ENCODE peak calls at places on chromosomes 5 and 9, in four cellular contexts. F, V, N and R are unnamed samples.

GRCh38 chr9:85158512-85158911 is 489.0 kb downstream of the NTRK2 start:
- DNase-seq in F (no peak), V (no peak), N (no peak), R (no peak)

GRCh38 chr5:174790906-174791305 is 66.5 kb downstream of the MSX2 start:
- DNase-seq in F (no peak), V (no peak), N (no peak), R (no peak)

GRCh38 chr9:115640887-115641286 is 512.7 kb upstream of the PAPPA start:
- DNase-seq in N (no peak), V (no peak), F (no peak), R (no peak)

GRCh38 chr9:120931278-120932085 is 4.9 kb upstream of the TRAF1 start:
- DNase-seq in F (no peak), N (no peak), V (peak; percentile 93), R (peak; percentile 46)

GRCh38 chr5:175123542-175123941 is 320.4 kb downstream of the DRD1 start:
- DNase-seq in F (no peak), V (no peak), N (no peak), R (no peak)

GRCh38 chr9:132404228-132404881 is 2.3 kb downstream of the TTF1 start:
- DNase-seq in N (no peak), F (no peak), V (no peak), R (no peak)

GRCh38 chr9:122536138-122536537 is 9.0 kb upstream of the OR1N1 start:
- DNase-seq in F (no peak), N (no peak), V (no peak), R (no peak)

GRCh38 chr9:138073808-138074207 is 196.2 kb downstream of the CACNA1B start:
- DNase-seq in N (no peak), F (no peak), V (no peak), R (no peak)

GRCh38 chr9:124784503-124784902 is 7.6 kb downstream of the OLFML2A start:
- DNase-seq in N (no peak), F (no peak), V (no peak), R (no peak)

GRCh38 chr9:118336167-118336951 is 632.2 kb downstream of the TLR4 start:
- DNase-seq in V (no peak), N (no peak), F (no peak), R (no peak)

GRCh38 chr9:114452219-114453169 is 52.8 kb downstream of the WHRN start:
- DNase-seq in F (no peak), V (no peak), N (no peak), R (no peak)

GRCh38 chr5:93580387-93581100 is 475 bp downstream of the NR2F1-AS1 start:
- DNase-seq in V (no peak), N (peak; percentile 73), F (no peak), R (no peak)

GRCh38 chr5:98774192-98775046 is 956 bp downstream of the RGMB start:
- DNase-seq in N (peak; percentile 84), F (peak; percentile 71), V (no peak), R (peak; percentile 32)

GRCh38 chr5:181163487-181164075 is 16.2 kb downstream of the OR2V2 start:
- DNase-seq in V (no peak), F (no peak), N (no peak), R (no peak)

GRCh38 chr5:16178745-16179372 is 732 bp downstream of the MARCHF11 start:
- DNase-seq in F (peak; percentile 59), N (no peak), V (no peak), R (peak; percentile 6)
- TF ChIP-seq CTCF in F (no peak), N (no peak), V (no peak), R (no peak)

DNA sequence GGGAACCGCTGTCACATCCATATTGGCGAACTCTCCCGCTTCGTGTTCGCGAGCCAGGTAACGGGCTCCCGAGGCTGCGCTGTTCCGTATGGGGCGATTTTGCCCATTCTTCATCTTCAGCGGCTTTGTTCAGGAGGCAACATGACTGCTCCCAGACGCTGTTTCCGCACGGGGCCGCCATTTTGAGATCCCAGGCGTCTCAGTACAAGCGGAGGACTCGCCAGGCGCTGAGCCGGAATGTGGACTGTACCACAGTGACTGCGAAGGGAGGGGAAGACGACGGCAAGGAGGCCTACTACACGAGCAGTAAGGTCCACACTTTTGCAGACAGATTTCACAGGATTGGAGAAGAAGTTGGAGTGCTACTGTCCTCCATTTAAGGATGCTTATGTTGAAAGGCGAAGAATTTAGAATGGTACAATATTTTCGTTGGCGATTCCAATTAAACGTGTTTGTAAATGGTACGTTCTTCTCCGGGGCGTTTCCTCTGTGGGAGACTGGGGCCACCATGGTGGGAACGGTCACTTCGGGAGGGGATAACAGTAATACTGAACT is 41.6 kb upstream of the ZNF300 start:
- DNase-seq in V (no peak), N (peak; percentile 94), F (peak; percentile 87), R (no peak)
- H3K9me3 ChIP-seq in V (peaks cover 4% of the 10 kb centered on the region), N (peaks cover 19% of the 10 kb centered on the region), F (peaks cover 81% of the 10 kb centered on the region), R (peaks cover 61% of the 10 kb centered on the region)

GRCh38 chr5:132877466-132877865 is 4.0 kb downstream of the LEAP2 start:
- DNase-seq in N (no peak), V (no peak), F (no peak), R (no peak)
- H3K27me3 ChIP-seq in N (no peaks in the 10 kb centered on the region), V (no peaks in the 10 kb centered on the region), F (no peaks in the 10 kb centered on the region), R (no peaks in the 10 kb centered on the region)

DNA sequence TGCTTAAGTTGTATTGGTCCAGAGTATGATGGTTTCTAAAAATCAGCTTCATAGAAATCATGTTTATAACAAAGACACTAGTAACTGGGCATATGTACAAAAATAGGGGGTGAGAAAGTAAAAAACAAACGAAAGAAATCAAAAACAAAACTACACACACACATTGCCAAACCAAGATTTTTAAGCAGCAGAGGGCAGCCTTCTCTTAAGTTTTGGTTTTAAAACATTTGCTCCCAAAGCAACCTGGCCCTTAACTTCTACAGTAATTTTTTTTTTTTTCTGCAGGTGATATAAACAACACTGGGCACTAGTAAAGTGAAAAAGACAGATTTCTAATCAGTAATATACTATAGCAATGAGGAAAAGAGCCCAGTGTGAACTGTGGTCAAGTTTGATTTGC is 13.5 kb upstream of the GAPT start:
- DNase-seq in N (no peak), F (no peak), V (no peak), R (no peak)
- TF ChIP-seq CTCF in N (no peak), F (no peak), V (no peak), R (no peak)

DNA sequence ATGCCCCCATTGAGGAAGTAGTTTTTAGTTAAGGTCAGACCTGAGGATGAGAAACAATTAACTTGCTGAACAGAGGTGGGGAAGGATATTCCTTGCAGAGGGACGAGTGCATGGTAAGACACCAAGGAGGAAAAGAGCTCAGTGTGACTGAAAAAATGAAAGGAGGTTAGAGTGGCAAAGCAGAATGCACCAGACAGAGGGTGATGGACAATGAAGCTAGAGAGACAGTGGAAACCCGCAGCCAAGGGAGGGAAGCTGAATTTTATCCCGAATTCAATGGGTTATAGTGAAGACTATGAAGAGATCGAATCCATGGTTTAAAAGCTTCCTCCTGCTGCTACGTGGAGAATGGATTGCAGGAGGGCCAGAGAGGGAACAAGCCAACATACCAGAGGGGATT is 206.8 kb downstream of the FBN2 start:
- DNase-seq in N (no peak), V (no peak), F (no peak), R (no peak)
- H3K9me3 ChIP-seq in N (no peaks in the 10 kb centered on the region), V (no peaks in the 10 kb centered on the region), F (no peaks in the 10 kb centered on the region), R (no peaks in the 10 kb centered on the region)

DNA sequence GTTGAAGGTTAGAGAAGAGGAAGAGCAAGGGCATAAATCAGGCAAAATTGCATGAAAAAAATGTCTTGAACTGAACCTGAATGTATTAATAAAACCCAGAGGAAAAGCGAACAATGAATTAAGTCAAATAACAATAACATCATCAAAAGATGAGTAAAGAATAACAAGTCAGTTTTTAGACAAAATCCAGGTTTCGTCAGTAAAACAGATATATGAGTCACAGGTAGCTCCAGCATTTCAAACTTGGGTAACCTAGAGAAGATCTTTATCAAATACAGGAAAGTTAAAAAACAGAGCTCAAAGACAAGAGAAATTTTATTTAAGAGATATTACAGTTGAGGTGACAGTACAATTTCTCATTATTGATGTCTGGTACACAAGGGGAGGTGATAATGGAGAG is 332.4 kb downstream of the EFNA5 start:
- DNase-seq in N (no peak), F (no peak), V (no peak), R (no peak)
- H3K27me3 ChIP-seq in N (no peaks in the 10 kb centered on the region), F (no peaks in the 10 kb centered on the region), V (no peaks in the 10 kb centered on the region), R (no peaks in the 10 kb centered on the region)